ENCODE peak calls at places on chromosome X, in four cellular contexts. R is MG63, F is GM23248, B is mesendoderm. M is an unnamed sample.

GRCh38 chrX:47366051-47366722 is 4.2 kb upstream of the ZNF157 start:
- DNase-seq in R (peak), F (peak), B (peak), M (peak)

GRCh38 chrX:108993909-108994308 is 257.5 kb upstream of the IRS4 start:
- DNase-seq in R (no peak), F (no peak), B (no peak), M (no peak)

GRCh38 chrX:75086731-75087195 is 69.3 kb downstream of the ABCB7 start:
- DNase-seq in R (no peak), F (no peak), B (no peak), M (no peak)

GRCh38 chrX:40867352-40867751 is 132.0 kb upstream of the MED14 start:
- DNase-seq in R (peak), F (peak), B (peak), M (no peak)

GRCh38 chrX:136835761-136836160 is 44.8 kb downstream of the RBMX start:
- DNase-seq in R (no peak), F (no peak), B (peak), M (no peak)

GRCh38 chrX:30895331-30895730 is 6.3 kb upstream of the TAB3 start:
- DNase-seq in R (no peak), F (no peak), B (no peak), M (no peak)

GRCh38 chrX:148878371-148878770 is 378.0 kb downstream of the AFF2 start:
- DNase-seq in R (no peak), F (peak), B (peak), M (no peak)

GRCh38 chrX:123184199-123184857 is at the start of gene GRIA3:
- DNase-seq in R (no peak), F (peak), B (peak), M (no peak)

GRCh38 chrX:310621-311155 is 7.9 kb downstream of the GTPBP6 start:
- DNase-seq in R (no peak), F (no peak), B (no peak), M (peak)

GRCh38 chrX:114268643-114269042 is 315.2 kb upstream of the HTR2C start:
- DNase-seq in R (no peak), F (no peak), B (no peak), M (no peak)

GRCh38 chrX:153494541-153495361 is at the start of gene BGN:
- DNase-seq in R (peak), F (peak), B (peak), M (no peak)

GRCh38 chrX:22628275-22628674 is 355.6 kb downstream of the CBLL2 start:
- DNase-seq in R (no peak), F (no peak), B (no peak), M (no peak)

GRCh38 chrX:154696328-154697045 is 43.1 kb upstream of the CTAG2 start:
- DNase-seq in R (peak), F (peak), B (no peak), M (peak)

GRCh38 chrX:40459576-40460158 is 121.1 kb upstream of the ATP6AP2 start:
- DNase-seq in R (no peak), F (no peak), B (no peak), M (no peak)

GRCh38 chrX:1519022-1519497 is 17.9 kb downstream of the P2RY8 start:
- DNase-seq in R (no peak), F (no peak), B (no peak), M (no peak)

GRCh38 chrX:72712094-72712755 is 1.9 kb downstream of the PHKA1 start:
- DNase-seq in R (no peak), F (peak), B (peak), M (no peak)

GRCh38 chrX:153909024-153909979 is 4.8 kb downstream of the AVPR2 start:
- DNase-seq in R (no peak), F (no peak), B (peak), M (no peak)

M was measured in lower leg skin.